ENCODE peak calls at places on chromosomes 7 and 10, in four cellular contexts. O, Z, B and G are unnamed samples.

GRCh38 chr10:71342850-71343773 is 24.1 kb downstream of the SLC29A3 start:
- DNase-seq in O (no peak), Z (no peak), B (no peak), G (no peak)

GRCh38 chr7:142482899-142483658 is 225.2 kb upstream of the PRSS58 start:
- DNase-seq in O (peak; percentile 35), Z (peak; percentile 30), B (peak; percentile 66), G (no peak)

GRCh38 chr7:98049034-98049433 is 57.6 kb upstream of the LMTK2 start:
- DNase-seq in O (peak; percentile 70), Z (no peak), B (no peak), G (no peak)

GRCh38 chr7:133310232-133310852 is 57.5 kb downstream of the EXOC4 start:
- DNase-seq in O (no peak), Z (no peak), B (no peak), G (no peak)

GRCh38 chr10:62819521-62819920 is 3.4 kb upstream of the EGR2 start:
- DNase-seq in O (no peak), Z (no peak), B (no peak), G (no peak)

GRCh38 chr10:12351447-12351846 is 2.1 kb downstream of the CAMK1D start:
- DNase-seq in O (no peak), Z (no peak), B (peak; percentile 49), G (no peak)

GRCh38 chr10:43043342-43043772 is 33.5 kb upstream of the RET start:
- DNase-seq in O (no peak), Z (no peak), B (no peak), G (no peak)

GRCh38 chr7:105185290-105186010 is 171.4 kb downstream of the KMT2E start:
- DNase-seq in O (no peak), Z (no peak), B (no peak), G (no peak)

GRCh38 chr10:122417667-122418066 is 36.8 kb upstream of the ARMS2 start:
- DNase-seq in O (no peak), Z (no peak), B (no peak), G (no peak)

GRCh38 chr7:23467731-23468720 is 2.3 kb downstream of the IGF2BP3 start:
- DNase-seq in O (no peak), Z (peak; percentile 20), B (peak; percentile 43), G (no peak)

GRCh38 chr7:136134503-136134902 is 157.3 kb upstream of the MTPN start:
- DNase-seq in O (no peak), Z (no peak), B (no peak), G (no peak)

GRCh38 chr10:100522945-100523344 is 3.3 kb upstream of the SEC31B start:
- DNase-seq in O (no peak), Z (no peak), B (no peak), G (no peak)

GRCh38 chr7:1103009-1103788 is 15.3 kb downstream of the GPER1 start:
- DNase-seq in O (no peak), Z (no peak), B (no peak), G (no peak)

GRCh38 chr7:88835147-88835728 is 39.7 kb upstream of the TEX47 start:
- DNase-seq in O (peak; percentile 40), Z (peak; percentile 15), B (no peak), G (no peak)

GRCh38 chr7:104967595-104967994 is 46.4 kb upstream of the KMT2E start:
- DNase-seq in O (no peak), Z (no peak), B (no peak), G (no peak)